ENCODE peak calls at places on chromosomes 3 and 15, in ten cellular contexts. One of them, this sample, is unnamed.

GRCh38 chr3:53579636-53580035 is 85.2 kb downstream of the CACNA1D start:
- DNase-seq in fibroblast of mammary gland: no peak
- DNase-seq in stimulated activated CD8-positive, alpha-beta memory T cell treated with anti-CD3 and anti-CD28 coated beads, Interleukin-15, amount 100 ng/mL, for 24 hours: no peak
- DNase-seq in CD8-positive, alpha-beta memory T cell: no peak
- DNase-seq in substantia nigra: no peak
- DNase-seq in NCI-H1105: no peak
- DNase-seq in foreskin fibroblast: no peak
- DNase-seq in cerebellum: no peak
- DNase-seq in NCI-H446 treated with DMSO at 0.1 percent for 48 hours: no peak
- DNase-seq in activated gamma-delta T cell: no peak
- DNase-seq in this sample: no peak

GRCh38 chr15:40844543-40844981 is 714 bp downstream of the SPINT1 start:
- DNase-seq in fibroblast of mammary gland: no peak
- DNase-seq in stimulated activated CD8-positive, alpha-beta memory T cell treated with anti-CD3 and anti-CD28 coated beads, Interleukin-15, amount 100 ng/mL, for 24 hours: no peak
- DNase-seq in CD8-positive, alpha-beta memory T cell: peak; percentile 53
- DNase-seq in substantia nigra: no peak
- DNase-seq in NCI-H1105: no peak
- DNase-seq in foreskin fibroblast: no peak
- DNase-seq in cerebellum: peak; percentile 38
- DNase-seq in NCI-H446 treated with DMSO at 0.1 percent for 48 hours: no peak
- DNase-seq in activated gamma-delta T cell: no peak
- DNase-seq in this sample: peak; percentile 32

GRCh38 chr3:71930056-71930991 is 145.4 kb upstream of the PROK2 start:
- DNase-seq in fibroblast of mammary gland: peak; percentile 84
- DNase-seq in stimulated activated CD8-positive, alpha-beta memory T cell treated with anti-CD3 and anti-CD28 coated beads, Interleukin-15, amount 100 ng/mL, for 24 hours: no peak
- DNase-seq in CD8-positive, alpha-beta memory T cell: no peak
- DNase-seq in substantia nigra: no peak
- DNase-seq in NCI-H1105: no peak
- DNase-seq in foreskin fibroblast: peak; percentile 25
- DNase-seq in cerebellum: no peak
- DNase-seq in NCI-H446 treated with DMSO at 0.1 percent for 48 hours: no peak
- DNase-seq in activated gamma-delta T cell: no peak
- DNase-seq in this sample: no peak

GRCh38 chr3:41419809-41420208 is 220.5 kb downstream of the CTNNB1 start:
- DNase-seq in fibroblast of mammary gland: no peak
- DNase-seq in stimulated activated CD8-positive, alpha-beta memory T cell treated with anti-CD3 and anti-CD28 coated beads, Interleukin-15, amount 100 ng/mL, for 24 hours: no peak
- DNase-seq in CD8-positive, alpha-beta memory T cell: no peak
- DNase-seq in substantia nigra: no peak
- DNase-seq in NCI-H1105: no peak
- DNase-seq in foreskin fibroblast: no peak
- DNase-seq in cerebellum: peak; percentile 59
- DNase-seq in NCI-H446 treated with DMSO at 0.1 percent for 48 hours: no peak
- DNase-seq in activated gamma-delta T cell: no peak
- DNase-seq in this sample: no peak

GRCh38 chr3:162489853-162490252 is 993.2 kb downstream of the OTOL1 start:
- DNase-seq in fibroblast of mammary gland: no peak
- DNase-seq in stimulated activated CD8-positive, alpha-beta memory T cell treated with anti-CD3 and anti-CD28 coated beads, Interleukin-15, amount 100 ng/mL, for 24 hours: no peak
- DNase-seq in CD8-positive, alpha-beta memory T cell: no peak
- DNase-seq in substantia nigra: no peak
- DNase-seq in NCI-H1105: peak; percentile 4
- DNase-seq in foreskin fibroblast: no peak
- DNase-seq in cerebellum: no peak
- DNase-seq in NCI-H446 treated with DMSO at 0.1 percent for 48 hours: no peak
- DNase-seq in activated gamma-delta T cell: no peak
- DNase-seq in this sample: no peak

GRCh38 chr3:159971311-159971710 is 17.3 kb upstream of the IL12A start:
- DNase-seq in fibroblast of mammary gland: no peak
- DNase-seq in stimulated activated CD8-positive, alpha-beta memory T cell treated with anti-CD3 and anti-CD28 coated beads, Interleukin-15, amount 100 ng/mL, for 24 hours: no peak
- DNase-seq in CD8-positive, alpha-beta memory T cell: no peak
- DNase-seq in substantia nigra: no peak
- DNase-seq in NCI-H1105: no peak
- DNase-seq in foreskin fibroblast: no peak
- DNase-seq in cerebellum: peak; percentile 48
- DNase-seq in NCI-H446 treated with DMSO at 0.1 percent for 48 hours: peak; percentile 13
- DNase-seq in activated gamma-delta T cell: no peak
- DNase-seq in this sample: no peak

GRCh38 chr3:123583563-123583962 is 1.3 kb downstream of the HACD2 start:
- DNase-seq in fibroblast of mammary gland: no peak
- DNase-seq in stimulated activated CD8-positive, alpha-beta memory T cell treated with anti-CD3 and anti-CD28 coated beads, Interleukin-15, amount 100 ng/mL, for 24 hours: no peak
- DNase-seq in CD8-positive, alpha-beta memory T cell: no peak
- DNase-seq in substantia nigra: no peak
- DNase-seq in NCI-H1105: no peak
- DNase-seq in foreskin fibroblast: no peak
- DNase-seq in cerebellum: no peak
- DNase-seq in NCI-H446 treated with DMSO at 0.1 percent for 48 hours: no peak
- DNase-seq in activated gamma-delta T cell: no peak
- DNase-seq in this sample: no peak

GRCh38 chr3:110199588-110199943 is 862.2 kb upstream of the DPPA4 start:
- DNase-seq in fibroblast of mammary gland: no peak
- DNase-seq in stimulated activated CD8-positive, alpha-beta memory T cell treated with anti-CD3 and anti-CD28 coated beads, Interleukin-15, amount 100 ng/mL, for 24 hours: no peak
- DNase-seq in CD8-positive, alpha-beta memory T cell: no peak
- DNase-seq in substantia nigra: no peak
- DNase-seq in NCI-H1105: no peak
- DNase-seq in foreskin fibroblast: no peak
- DNase-seq in cerebellum: no peak
- DNase-seq in NCI-H446 treated with DMSO at 0.1 percent for 48 hours: no peak
- DNase-seq in activated gamma-delta T cell: no peak
- DNase-seq in this sample: no peak

GRCh38 chr3:30779686-30780287 is 114.7 kb downstream of the GADL1 start:
- DNase-seq in fibroblast of mammary gland: peak; percentile 47
- DNase-seq in stimulated activated CD8-positive, alpha-beta memory T cell treated with anti-CD3 and anti-CD28 coated beads, Interleukin-15, amount 100 ng/mL, for 24 hours: no peak
- DNase-seq in CD8-positive, alpha-beta memory T cell: no peak
- DNase-seq in substantia nigra: no peak
- DNase-seq in NCI-H1105: no peak
- DNase-seq in foreskin fibroblast: peak; percentile 32
- DNase-seq in cerebellum: no peak
- DNase-seq in NCI-H446 treated with DMSO at 0.1 percent for 48 hours: no peak
- DNase-seq in activated gamma-delta T cell: no peak
- DNase-seq in this sample: no peak

GRCh38 chr3:69695933-69696332 is 43.3 kb upstream of the MITF start:
- DNase-seq in fibroblast of mammary gland: no peak
- DNase-seq in stimulated activated CD8-positive, alpha-beta memory T cell treated with anti-CD3 and anti-CD28 coated beads, Interleukin-15, amount 100 ng/mL, for 24 hours: no peak
- DNase-seq in CD8-positive, alpha-beta memory T cell: no peak
- DNase-seq in substantia nigra: no peak
- DNase-seq in NCI-H1105: no peak
- DNase-seq in foreskin fibroblast: no peak
- DNase-seq in cerebellum: no peak
- DNase-seq in NCI-H446 treated with DMSO at 0.1 percent for 48 hours: no peak
- DNase-seq in activated gamma-delta T cell: no peak
- DNase-seq in this sample: no peak

GRCh38 chr3:128804017-128804816 is 75.2 kb upstream of the ACAD9 start:
- DNase-seq in fibroblast of mammary gland: peak; percentile 51
- DNase-seq in stimulated activated CD8-positive, alpha-beta memory T cell treated with anti-CD3 and anti-CD28 coated beads, Interleukin-15, amount 100 ng/mL, for 24 hours: no peak
- DNase-seq in CD8-positive, alpha-beta memory T cell: peak; percentile 64
- DNase-seq in substantia nigra: no peak
- DNase-seq in NCI-H1105: no peak
- DNase-seq in foreskin fibroblast: no peak
- DNase-seq in cerebellum: no peak
- DNase-seq in NCI-H446 treated with DMSO at 0.1 percent for 48 hours: no peak
- DNase-seq in activated gamma-delta T cell: no peak
- DNase-seq in this sample: peak; percentile 85

GRCh38 chr3:65178703-65179102 is 490.9 kb upstream of the ADAMTS9 start:
- DNase-seq in fibroblast of mammary gland: peak; percentile 47
- DNase-seq in stimulated activated CD8-positive, alpha-beta memory T cell treated with anti-CD3 and anti-CD28 coated beads, Interleukin-15, amount 100 ng/mL, for 24 hours: no peak
- DNase-seq in CD8-positive, alpha-beta memory T cell: no peak
- DNase-seq in substantia nigra: no peak
- DNase-seq in NCI-H1105: no peak
- DNase-seq in foreskin fibroblast: peak; percentile 20
- DNase-seq in cerebellum: no peak
- DNase-seq in NCI-H446 treated with DMSO at 0.1 percent for 48 hours: no peak
- DNase-seq in activated gamma-delta T cell: no peak
- DNase-seq in this sample: no peak

GRCh38 chr15:68411276-68411675 is 20.7 kb downstream of the ITGA11 start:
- DNase-seq in fibroblast of mammary gland: no peak
- DNase-seq in stimulated activated CD8-positive, alpha-beta memory T cell treated with anti-CD3 and anti-CD28 coated beads, Interleukin-15, amount 100 ng/mL, for 24 hours: no peak
- DNase-seq in CD8-positive, alpha-beta memory T cell: no peak
- DNase-seq in substantia nigra: no peak
- DNase-seq in NCI-H1105: no peak
- DNase-seq in foreskin fibroblast: no peak
- DNase-seq in cerebellum: no peak
- DNase-seq in NCI-H446 treated with DMSO at 0.1 percent for 48 hours: no peak
- DNase-seq in activated gamma-delta T cell: no peak
- DNase-seq in this sample: no peak

GRCh38 chr3:127070776-127071175 is 87.9 kb downstream of the PLXNA1 start:
- DNase-seq in fibroblast of mammary gland: no peak
- DNase-seq in stimulated activated CD8-positive, alpha-beta memory T cell treated with anti-CD3 and anti-CD28 coated beads, Interleukin-15, amount 100 ng/mL, for 24 hours: no peak
- DNase-seq in CD8-positive, alpha-beta memory T cell: peak; percentile 24
- DNase-seq in substantia nigra: no peak
- DNase-seq in NCI-H1105: no peak
- DNase-seq in foreskin fibroblast: no peak
- DNase-seq in cerebellum: no peak
- DNase-seq in NCI-H446 treated with DMSO at 0.1 percent for 48 hours: no peak
- DNase-seq in activated gamma-delta T cell: no peak
- DNase-seq in this sample: no peak

This sample was measured in CD4-positive, alpha-beta memory T cell.